ENCODE peak calls at places on chromosomes 3 and 15, in seven cellular contexts. R is osteocyte; A is IMR-90; Q is activated gamma-delta T cell treated with Interleukin-2 at 50 U/mL for 16 hours; S is Peyer's patch; H is activated CD8-positive, alpha-beta memory T cell treated with anti-CD3 and anti-CD28 coated beads, Interleukin-2, amount 50 U/mL, for 48 hours; Z is omental fat pad. J is an unnamed sample.

GRCh38 chr15:63628123-63628822 is 31.1 kb downstream of the FBXL22 start:
- DNase-seq in R (no peak), A (peak), Q (no peak), S (no peak), H (no peak), Z (no peak), J (no peak)

GRCh38 chr3:141618938-141619337 is 119.2 kb upstream of the RNF7 start:
- DNase-seq in R (no peak), A (no peak), Q (no peak), S (no peak), H (no peak), Z (no peak), J (no peak)

GRCh38 chr3:49609815-49610214 is 55.5 kb downstream of the BSN start:
- DNase-seq in R (peak), A (no peak), Q (no peak), S (no peak), H (no peak), Z (no peak), J (peak)

GRCh38 chr3:38165722-38166387 is 518 bp downstream of the OXSR1 start:
- DNase-seq in R (no peak), A (peak), Q (no peak), S (no peak), H (no peak), Z (no peak), J (peak)

GRCh38 chr3:100340527-100340926 is 6.0 kb downstream of the NIT2 start:
- DNase-seq in R (no peak), A (no peak), Q (no peak), S (no peak), H (no peak), Z (no peak), J (no peak)

GRCh38 chr15:29618586-29618985 is 203.7 kb downstream of the TJP1 start:
- DNase-seq in R (no peak), A (no peak), Q (no peak), S (no peak), H (no peak), Z (no peak), J (no peak)

GRCh38 chr15:85324202-85324601 is 56.2 kb upstream of the AKAP13 start:
- DNase-seq in R (no peak), A (no peak), Q (no peak), S (no peak), H (no peak), Z (no peak), J (no peak)

GRCh38 chr3:53633197-53633787 is 138.9 kb downstream of the CACNA1D start:
- DNase-seq in R (no peak), A (no peak), Q (no peak), S (no peak), H (no peak), Z (no peak), J (no peak)

GRCh38 chr3:178705925-178706324 is 169.7 kb downstream of the KCNMB2 start:
- DNase-seq in R (no peak), A (peak), Q (no peak), S (no peak), H (no peak), Z (no peak), J (no peak)

GRCh38 chr15:40232625-40233070 is 6.2 kb upstream of the PAK6 start:
- DNase-seq in R (no peak), A (peak), Q (no peak), S (no peak), H (no peak), Z (no peak), J (no peak)

GRCh38 chr15:76714950-76715349 is 190.2 kb downstream of the SCAPER start:
- DNase-seq in R (no peak), A (no peak), Q (no peak), S (no peak), H (no peak), Z (no peak), J (no peak)

GRCh38 chr15:66269326-66270090 is 16.0 kb upstream of the MEGF11 start:
- DNase-seq in R (no peak), A (peak), Q (no peak), S (no peak), H (no peak), Z (no peak), J (no peak)

GRCh38 chr15:68700395-68701123 is 120.1 kb downstream of the ANP32A start:
- DNase-seq in R (no peak), A (peak), Q (no peak), S (no peak), H (no peak), Z (no peak), J (no peak)

GRCh38 chr15:52804526-52805081 is 14.5 kb upstream of the ONECUT1 start:
- DNase-seq in R (no peak), A (no peak), Q (no peak), S (no peak), H (peak), Z (no peak), J (no peak)

GRCh38 chr3:140682586-140682985 is 4.7 kb downstream of the TRIM42 start:
- DNase-seq in R (no peak), A (no peak), Q (no peak), S (no peak), H (no peak), Z (no peak), J (no peak)

GRCh38 chr3:16290007-16290826 is 25.2 kb downstream of the OXNAD1 start:
- DNase-seq in R (no peak), A (peak), Q (peak), S (peak), H (no peak), Z (no peak), J (no peak)

GRCh38 chr3:175535351-175535750 is 676.2 kb downstream of the NAALADL2 start:
- DNase-seq in R (no peak), A (no peak), Q (no peak), S (no peak), H (no peak), Z (no peak), J (no peak)

GRCh38 chr3:5767304-5767703 is 579.8 kb downstream of the EDEM1 start:
- DNase-seq in R (no peak), A (no peak), Q (no peak), S (no peak), H (no peak), Z (no peak), J (no peak)

GRCh38 chr3:169813757-169814517 is 1.2 kb upstream of the LRRC34 start:
- DNase-seq in R (no peak), A (no peak), Q (peak), S (peak), H (peak), Z (no peak), J (no peak)